ENCODE peak calls at places on chromosomes 11 and 22, in eight cellular contexts. Q is hypothalamus, N is astrocyte of the spinal cord, I is MV-4-11, M is HAP-1, U is HTR-8/SVneo, B is HFFc6, R is HEK293T. W is an unnamed sample.

GRCh38 chr22:48838846-48839730 is 988.6 kb downstream of the BRD1 start:
- DNase-seq in M (no peak), I (no peak), Q (no peak), B (no peak), U (no peak), N (no peak), R (no peak), W (no peak)

GRCh38 chr22:43000441-43001175 is 14.3 kb downstream of the PACSIN2 start:
- DNase-seq in N (peak), Q (no peak), I (peak), M (peak), U (no peak), B (no peak), R (no peak), W (no peak)

GRCh38 chr11:83151274-83151977 is 5.5 kb upstream of the PCF11 start:
- DNase-seq in B (no peak), I (peak), R (no peak), N (no peak), U (no peak), Q (no peak), M (no peak), W (no peak)

GRCh38 chr22:44455151-44455962 is 42.7 kb downstream of the RTL6 start:
- DNase-seq in M (no peak), R (no peak), I (no peak), B (no peak), N (no peak), U (no peak), Q (no peak), W (peak)

GRCh38 chr22:27318516-27318915 is 483.0 kb downstream of the MN1 start:
- DNase-seq in N (peak), Q (no peak), U (no peak), I (peak), B (peak), R (no peak), M (peak), W (no peak)

GRCh38 chr22:42787357-42787736 is 66.7 kb upstream of the A4GALT start:
- DNase-seq in M (no peak), B (no peak), Q (no peak), U (no peak), R (no peak), N (no peak), I (no peak), W (no peak)

GRCh38 chr11:69803604-69804218 is 15.5 kb downstream of the FGF3 start:
- DNase-seq in B (no peak), U (no peak), I (no peak), M (no peak), Q (no peak), N (no peak), R (no peak), W (no peak)

GRCh38 chr11:67584881-67585873 is 1.6 kb downstream of the GSTP1 start:
- DNase-seq in U (no peak), M (peak), I (no peak), N (no peak), R (no peak), B (no peak), Q (no peak), W (no peak)

GRCh38 chr11:61091373-61092279 is 10.7 kb upstream of the CD5 start:
- DNase-seq in I (no peak), R (no peak), U (no peak), B (no peak), Q (no peak), M (no peak), N (peak), W (no peak)